ENCODE peak calls at places on chromosomes 2 and 18, in five cellular contexts. E, K, Y, N and O are unnamed samples.

GRCh38 chr2:240985881-240986786 is 12.3 kb upstream of the SNED1 start:
- DNase-seq in E (no peak), K (no peak), Y (no peak), N (no peak), O (no peak)

GRCh38 chr2:198326431-198326830 is 522.0 kb downstream of the PLCL1 start:
- DNase-seq in E (no peak), K (no peak), Y (no peak), N (no peak), O (no peak)

GRCh38 chr2:64797881-64798590 is 144.3 kb upstream of the SERTAD2 start:
- DNase-seq in E (peak), K (peak), Y (no peak), N (no peak), O (peak)

GRCh38 chr2:172062402-172063004 is 22.8 kb upstream of the DLX1 start:
- DNase-seq in E (no peak), K (no peak), Y (no peak), N (no peak), O (no peak)

GRCh38 chr2:180979086-180979934 is 1.1 kb upstream of the UBE2E3 start:
- DNase-seq in E (peak), K (peak), Y (no peak), N (no peak), O (no peak)

GRCh38 chr18:58290059-58290747 is 246.2 kb downstream of the NEDD4L start:
- DNase-seq in E (no peak), K (peak), Y (no peak), N (no peak), O (no peak)

GRCh38 chr18:62486290-62486964 is 36.4 kb upstream of the ZCCHC2 start:
- DNase-seq in E (peak), K (peak), Y (peak), N (peak), O (peak)

GRCh38 chr18:76490701-76491171 is 4.3 kb downstream of the ZNF516 start:
- DNase-seq in E (peak), K (no peak), Y (peak), N (peak), O (no peak)

GRCh38 chr2:113910110-113910717 is 20.3 kb downstream of the ACTR3 start:
- DNase-seq in E (peak), K (no peak), Y (no peak), N (no peak), O (no peak)

GRCh38 chr18:74898965-74899364 is 301.3 kb downstream of the ZNF407 start:
- DNase-seq in E (peak), K (peak), Y (no peak), N (no peak), O (peak)

GRCh38 chr2:218301176-218301819 is 9.0 kb upstream of the TMBIM1 start:
- DNase-seq in E (peak), K (peak), Y (peak), N (peak), O (no peak)

GRCh38 chr2:118861741-118862140 is 14.3 kb upstream of the EN1 start:
- DNase-seq in E (no peak), K (no peak), Y (no peak), N (no peak), O (no peak)

GRCh38 chr2:217886720-217887309 is 116.0 kb downstream of the TNS1 start:
- DNase-seq in E (peak), K (peak), Y (peak), N (no peak), O (peak)

GRCh38 chr2:68978098-68978497 is 3.7 kb downstream of the GKN1 start:
- DNase-seq in E (no peak), K (no peak), Y (no peak), N (no peak), O (no peak)

GRCh38 chr18:23872701-23873550 is 141.6 kb upstream of the TTC39C start:
- DNase-seq in E (peak), K (no peak), Y (no peak), N (peak), O (no peak)

GRCh38 chr2:114049826-114050225 is 159.9 kb downstream of the ACTR3 start:
- DNase-seq in E (peak), K (no peak), Y (no peak), N (no peak), O (no peak)

GRCh38 chr2:234879671-234880455 is 72.0 kb upstream of the SH3BP4 start:
- DNase-seq in E (peak), K (peak), Y (no peak), N (no peak), O (peak)

GRCh38 chr2:28624436-28624797 is 127.2 kb upstream of the PPP1CB start:
- DNase-seq in E (no peak), K (no peak), Y (no peak), N (no peak), O (no peak)

GRCh38 chr18:500556-501405 is at the start of gene COLEC12:
- DNase-seq in E (no peak), K (peak), Y (no peak), N (no peak), O (no peak)
- H3K4me3 ChIP-seq in E (no peak), K (peak), Y (no peak), N (peak), O (peak)

DNA sequence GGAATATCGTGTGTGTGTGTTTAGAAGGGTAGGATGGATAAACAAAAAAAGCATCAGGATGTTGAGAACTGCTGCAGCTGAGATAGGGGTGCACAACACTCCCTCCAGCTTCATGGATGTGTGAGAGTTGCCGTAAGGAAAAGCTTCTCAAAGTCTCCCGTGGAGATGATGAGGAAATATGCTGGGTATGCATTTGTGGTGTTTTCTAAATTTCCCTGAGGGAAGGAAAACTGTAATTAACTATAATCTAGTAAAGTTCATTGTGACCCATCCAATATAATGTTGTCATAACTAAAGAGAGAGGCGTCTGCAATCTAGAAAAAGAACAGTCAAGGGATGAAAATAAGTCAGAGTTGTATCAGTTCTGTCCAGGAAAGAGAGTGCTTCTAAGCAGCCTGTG is 7.2 kb upstream of the LMAN2L start:
- DNase-seq in E (no peak), K (no peak), Y (no peak), N (no peak), O (no peak)
- H3K4me3 ChIP-seq in E (no peak), K (no peak), Y (no peak), N (no peak), O (no peak)

GRCh38 chr2:158932246-158932645 is 36.2 kb upstream of the TANC1 start:
- DNase-seq in E (no peak), K (peak), Y (no peak), N (no peak), O (peak)
- H3K4me3 ChIP-seq in E (no peak), K (no peak), Y (no peak), N (no peak), O (no peak)

GRCh38 chr2:45004569-45005181 is 4.6 kb downstream of the SIX2 start:
- DNase-seq in E (no peak), K (no peak), Y (no peak), N (no peak), O (no peak)
- H3K4me3 ChIP-seq in E (peak), K (no peak), Y (no peak), N (peak), O (peak)

GRCh38 chr2:152925540-152926448 is 207.4 kb downstream of the ARL6IP6 start:
- DNase-seq in E (peak), K (peak), Y (peak), N (peak), O (no peak)
- H3K4me3 ChIP-seq in E (no peak), K (no peak), Y (no peak), N (no peak), O (no peak)

GRCh38 chr18:13446581-13447470 is 228.3 kb downstream of the LDLRAD4 start:
- DNase-seq in E (no peak), K (no peak), Y (no peak), N (no peak), O (no peak)

GRCh38 chr18:13447621-13448020 is 229.1 kb downstream of the LDLRAD4 start:
- DNase-seq in E (no peak), K (peak), Y (no peak), N (no peak), O (no peak)

GRCh38 chr18:13449651-13450050 is 231.1 kb downstream of the LDLRAD4 start:
- DNase-seq in E (no peak), K (no peak), Y (no peak), N (no peak), O (no peak)

GRCh38 chr18:13446024-13446423 is 227.5 kb downstream of the LDLRAD4 start:
- DNase-seq in E (no peak), K (no peak), Y (no peak), N (no peak), O (no peak)

GRCh38 chr18:13448028-13448795 is 229.7 kb downstream of the LDLRAD4 start:
- DNase-seq in E (no peak), K (no peak), Y (no peak), N (no peak), O (no peak)
- H3K4me3 ChIP-seq in E (no peak), K (no peak), Y (no peak), N (no peak), O (no peak)

GRCh38 chr2:54372361-54372760 is 83.8 kb upstream of the SPTBN1 start:
- DNase-seq in E (no peak), K (no peak), Y (no peak), N (no peak), O (no peak)
- H3K4me3 ChIP-seq in E (no peak), K (no peak), Y (no peak), N (no peak), O (no peak)

GRCh38 chr18:10138719-10139118 is 224.9 kb downstream of the VAPA start:
- DNase-seq in E (no peak), K (no peak), Y (no peak), N (no peak), O (no peak)

GRCh38 chr18:10140461-10140911 is 226.7 kb downstream of the VAPA start:
- DNase-seq in E (peak), K (peak), Y (no peak), N (no peak), O (no peak)

GRCh38 chr18:10141559-10141958 is 227.7 kb downstream of the VAPA start:
- DNase-seq in E (no peak), K (no peak), Y (no peak), N (no peak), O (no peak)

GRCh38 chr18:10140928-10141327 is 227.1 kb downstream of the VAPA start:
- DNase-seq in E (peak), K (peak), Y (no peak), N (no peak), O (no peak)

DNA sequence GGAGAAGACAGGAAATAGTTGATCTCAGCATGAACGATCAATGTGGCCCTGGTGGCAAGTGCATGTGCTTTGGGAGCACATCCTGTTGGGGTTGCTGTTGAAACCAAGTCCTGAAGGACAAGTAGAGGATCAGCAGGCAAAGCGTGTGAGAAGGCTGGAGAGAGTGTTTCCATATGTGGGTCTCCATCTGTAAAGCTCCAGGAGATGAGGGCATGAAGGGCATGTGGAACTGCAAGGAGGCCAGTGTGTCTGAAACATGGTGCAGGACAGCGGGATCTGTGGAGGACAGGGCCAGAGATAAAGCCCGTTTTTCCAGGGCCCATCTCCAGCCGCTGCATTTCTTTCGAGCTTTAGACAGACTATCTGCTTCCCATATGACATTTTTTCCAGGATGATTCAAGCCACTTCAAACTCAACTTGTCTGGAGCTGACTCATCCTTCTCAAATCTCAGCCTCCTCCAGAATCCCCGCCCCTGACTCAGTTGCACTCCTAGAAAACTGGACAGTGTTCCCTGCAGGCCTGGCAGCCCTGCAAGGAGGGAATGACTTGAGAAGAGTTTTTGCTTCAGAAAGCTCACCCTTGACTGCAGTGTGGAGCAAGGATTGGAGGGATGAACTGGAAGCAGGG is 226.1 kb downstream of the VAPA start:
- DNase-seq in E (peak), K (peak), Y (no peak), N (no peak), O (no peak)
- H3K4me3 ChIP-seq in E (no peak), K (no peak), Y (no peak), N (no peak), O (no peak)

DNA sequence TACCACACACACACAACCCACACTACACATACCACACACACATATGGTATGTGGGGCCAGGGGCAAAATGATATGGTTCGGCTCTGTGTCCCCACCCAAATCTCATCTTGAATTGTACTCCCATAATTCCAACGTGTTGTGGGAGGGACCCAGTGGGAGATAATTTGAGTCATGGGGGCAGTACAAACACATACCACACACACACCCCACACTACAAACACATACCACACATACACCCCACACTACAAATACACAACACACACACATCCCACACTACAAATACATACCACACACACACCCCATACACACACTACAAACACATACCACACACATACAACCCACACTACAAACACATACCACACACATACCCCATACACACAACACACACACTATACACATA is 117.8 kb downstream of the TTC32 start:
- DNase-seq in E (no peak), K (no peak), Y (no peak), N (no peak), O (no peak)
- H3K4me3 ChIP-seq in E (no peak), K (no peak), Y (no peak), N (no peak), O (no peak)

GRCh38 chr2:75334076-75334475 is 134.8 kb upstream of the TACR1 start:
- DNase-seq in E (no peak), K (no peak), Y (no peak), N (no peak), O (no peak)

GRCh38 chr2:75342504-75343175 is 143.3 kb upstream of the TACR1 start:
- DNase-seq in E (no peak), K (no peak), Y (peak), N (no peak), O (no peak)

GRCh38 chr2:75340560-75340959 is 141.2 kb upstream of the TACR1 start:
- DNase-seq in E (peak), K (no peak), Y (no peak), N (no peak), O (peak)

GRCh38 chr2:75337619-75338018 is 138.3 kb upstream of the TACR1 start:
- DNase-seq in E (no peak), K (no peak), Y (no peak), N (no peak), O (no peak)

DNA sequence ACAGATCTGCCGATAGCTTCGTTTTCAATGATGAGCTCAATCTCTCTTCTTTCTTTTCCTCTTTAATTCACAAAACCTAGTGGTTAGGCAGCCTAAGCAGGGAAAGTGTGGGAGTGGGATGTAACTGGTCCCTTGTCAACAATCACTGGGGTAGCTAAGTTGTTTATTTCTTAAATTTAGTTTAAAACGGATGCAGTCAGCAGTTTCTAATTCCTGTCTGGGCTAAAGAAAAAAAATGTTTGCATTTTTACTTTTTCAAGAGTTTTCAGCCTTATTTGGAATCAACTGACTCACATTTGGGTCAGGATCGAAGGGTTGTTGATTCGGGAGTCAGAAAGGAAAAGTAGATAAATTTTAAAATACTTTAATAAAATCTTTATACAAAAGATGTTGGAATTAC is 137.7 kb upstream of the TACR1 start:
- DNase-seq in E (no peak), K (no peak), Y (no peak), N (no peak), O (no peak)
- H3K4me3 ChIP-seq in E (no peak), K (no peak), Y (no peak), N (no peak), O (no peak)